ENCODE peak calls at places on chromosomes 11 and 22, in four cellular contexts. L, Q, K and D are unnamed samples.
A peak's percentile ranks its signal among the peaks of the same experiment; 100 is the strongest.

GRCh38 chr22:17258015-17258827 is 39.0 kb upstream of the ADA2 start:
- DNase-seq in L (no peak), Q (peak; percentile 98), K (peak; percentile 69), D (peak; percentile 80)

GRCh38 chr11:117180020-117180419 is 1.5 kb downstream of the SIDT2 start:
- DNase-seq in L (peak; percentile 44), Q (no peak), K (peak; percentile 47), D (no peak)

GRCh38 chr22:42308887-42309468 is 38.5 kb upstream of the TCF20 start:
- DNase-seq in L (no peak), Q (no peak), K (no peak), D (no peak)

GRCh38 chr22:48405741-48406140 is 1421.9 kb downstream of the BRD1 start:
- DNase-seq in L (peak; percentile 74), Q (no peak), K (no peak), D (no peak)

GRCh38 chr22:46483353-46483752 is 54.1 kb downstream of the CELSR1 start:
- DNase-seq in L (no peak), Q (no peak), K (no peak), D (no peak)

GRCh38 chr22:31134688-31135087 is 5.6 kb downstream of the PLA2G3 start:
- DNase-seq in L (no peak), Q (no peak), K (no peak), D (no peak)

GRCh38 chr11:12201016-12201985 is 90.9 kb downstream of the MICAL2 start:
- DNase-seq in L (no peak), Q (no peak), K (no peak), D (no peak)

GRCh38 chr11:119751281-119752060 is 22.5 kb upstream of the NECTIN1 start:
- DNase-seq in L (no peak), Q (peak; percentile 14), K (no peak), D (peak; percentile 69)

GRCh38 chr11:269146-269890 is 8.9 kb upstream of the NLRP6 start:
- DNase-seq in L (peak; percentile 46), Q (peak; percentile 90), K (no peak), D (peak; percentile 86)

GRCh38 chr22:50153056-50153755 is 17.3 kb upstream of the PANX2 start:
- DNase-seq in L (no peak), Q (no peak), K (peak; percentile 53), D (no peak)

GRCh38 chr11:114075891-114076441 is 16.5 kb downstream of the ZBTB16 start:
- DNase-seq in L (no peak), Q (no peak), K (no peak), D (no peak)

GRCh38 chr11:440065-441042 is 1.5 kb downstream of the ANO9 start:
- DNase-seq in L (no peak), Q (no peak), K (no peak), D (peak; percentile 54)

GRCh38 chr11:20451568-20451967 is 64.1 kb downstream of the PRMT3 start:
- DNase-seq in L (no peak), Q (no peak), K (no peak), D (no peak)

GRCh38 chr22:37314315-37315046 is 32.2 kb downstream of the CYTH4 start:
- DNase-seq in L (no peak), Q (no peak), K (no peak), D (no peak)

GRCh38 chr11:73464347-73464746 is 88.1 kb downstream of the RELT start:
- DNase-seq in L (no peak), Q (no peak), K (no peak), D (no peak)

GRCh38 chr11:124069429-124070401 is 28.6 kb upstream of the OR10G7 start:
- DNase-seq in L (no peak), Q (no peak), K (peak; percentile 67), D (peak; percentile 28)

GRCh38 chr11:59078435-59078834 is 7.7 kb upstream of the GLYATL1B start:
- DNase-seq in L (no peak), Q (no peak), K (no peak), D (no peak)

GRCh38 chr11:64558065-64558745 is 32.8 kb upstream of the SLC22A12 start:
- DNase-seq in L (no peak), Q (no peak), K (no peak), D (no peak)

GRCh38 chr22:20208713-20209310 is 58.0 kb upstream of the CCDC188 start:
- DNase-seq in L (no peak), Q (no peak), K (no peak), D (no peak)

GRCh38 chr11:64095286-64095825 is 59.6 kb downstream of the FLRT1 start:
- DNase-seq in L (no peak), Q (no peak), K (no peak), D (no peak)

GRCh38 chr11:64829536-64830251 is 14.8 kb downstream of the CDC42BPG start:
- DNase-seq in L (no peak), Q (no peak), K (no peak), D (no peak)

GRCh38 chr22:24989541-24989951 is 37.0 kb downstream of the KIAA1671 start:
- DNase-seq in L (peak; percentile 76), Q (no peak), K (peak; percentile 69), D (no peak)

GRCh38 chr22:19176732-19177131 is 1.8 kb downstream of the SLC25A1 start:
- DNase-seq in L (no peak), Q (no peak), K (no peak), D (no peak)

GRCh38 chr11:57303280-57303989 is 21.3 kb downstream of the TNKS1BP1 start:
- DNase-seq in L (no peak), Q (no peak), K (no peak), D (no peak)

GRCh38 chr11:65584723-65585171 is 8.9 kb downstream of the EHBP1L1 start:
- DNase-seq in L (no peak), Q (no peak), K (no peak), D (no peak)

GRCh38 chr11:122765487-122766131 is 72.7 kb upstream of the CRTAM start:
- DNase-seq in L (no peak), Q (no peak), K (no peak), D (no peak)

GRCh38 chr22:42699281-42699681 is 21.4 kb downstream of the A4GALT start:
- DNase-seq in L (no peak), Q (no peak), K (no peak), D (no peak)